ENCODE peak calls at places on chromosome X, in six cellular contexts. W is kidney glomerular epithelial cell, M is NCI-H2171, N is cardiac muscle cell, J is lung microvascular endothelial cell, Q is fibroblast of lung. E is an unnamed sample.

GRCh38 chrX:45274576-45274975 is 73.9 kb upstream of the DIPK2B start:
- DNase-seq in N (peak; percentile 46), W (peak; percentile 17), M (no peak), Q (peak; percentile 55), J (peak; percentile 71), E (peak; percentile 48)

GRCh38 chrX:70769659-70770232 is 138.8 kb downstream of the TEX11 start:
- DNase-seq in N (peak; percentile 2), M (no peak), W (peak; percentile 2), Q (no peak), J (peak; percentile 16), E (no peak)

GRCh38 chrX:108735680-108736508 is 469 bp downstream of the IRS4 start:
- DNase-seq in J (peak; percentile 20), M (no peak), Q (peak; percentile 9), N (peak; percentile 12), W (no peak), E (peak; percentile 2)

GRCh38 chrX:111568356-111568755 is 56.9 kb downstream of the SERTM2 start:
- DNase-seq in J (peak; percentile 7), M (no peak), N (peak; percentile 16), W (peak; percentile 2), Q (peak; percentile 4), E (no peak)

GRCh38 chrX:71996826-71997225 is 86.2 kb downstream of the NHSL2 start:
- DNase-seq in Q (peak; percentile 39), J (no peak), N (peak; percentile 57), M (no peak), W (no peak), E (no peak)

GRCh38 chrX:94545722-94546121 is 871.7 kb downstream of the FAM133A start:
- DNase-seq in W (no peak), M (no peak), J (no peak), N (no peak), Q (no peak), E (no peak)

GRCh38 chrX:49884290-49884862 is 5.1 kb downstream of the USP27X start:
- DNase-seq in M (no peak), J (peak; percentile 68), Q (peak; percentile 16), N (peak; percentile 70), W (peak; percentile 30), E (no peak)

GRCh38 chrX:40148439-40149285 is 50.9 kb upstream of the BCOR start:
- DNase-seq in W (no peak), M (no peak), Q (no peak), J (peak; percentile 63), N (peak; percentile 41), E (no peak)

GRCh38 chrX:155949098-155949497 is 48.4 kb upstream of the IL9R start:
- DNase-seq in J (no peak), M (peak; percentile 35), Q (no peak), W (no peak), N (peak; percentile 5), E (no peak)

GRCh38 chrX:103817502-103817901 is 14.6 kb downstream of the RAB9B start:
- DNase-seq in N (peak; percentile 51), W (peak; percentile 19), M (peak; percentile 14), J (peak; percentile 64), Q (no peak), E (no peak)

GRCh38 chrX:141469469-141469868 is 115.1 kb downstream of the SPANXA1 start:
- DNase-seq in N (peak; percentile 6), Q (peak; percentile 33), M (no peak), J (peak; percentile 37), W (no peak), E (peak; percentile 20)

GRCh38 chrX:85115252-85115651 is 111.6 kb downstream of the APOOL start:
- DNase-seq in W (no peak), Q (no peak), M (no peak), J (no peak), N (no peak), E (no peak)

GRCh38 chrX:10926404-10926803 is 184.7 kb upstream of the HCCS start:
- DNase-seq in M (no peak), J (no peak), N (no peak), W (no peak), Q (no peak), E (no peak)

GRCh38 chrX:31233941-31234496 is 162.2 kb upstream of the FTHL17 start:
- DNase-seq in W (no peak), M (no peak), N (no peak), J (no peak), Q (no peak), E (no peak)

GRCh38 chrX:140572724-140573123 is 67.9 kb upstream of the SOX3 start:
- DNase-seq in Q (peak; percentile 15), N (peak; percentile 27), M (no peak), W (peak; percentile 12), J (peak; percentile 41), E (peak; percentile 8)

GRCh38 chrX:38717871-38718270 is 83.4 kb upstream of the MID1IP1 start:
- DNase-seq in M (no peak), Q (peak; percentile 3), J (peak; percentile 53), W (peak; percentile 2), N (peak; percentile 23), E (no peak)

GRCh38 chrX:2351999-2352995 is 148.5 kb downstream of the DHRSX start:
- DNase-seq in Q (peak; percentile 99), N (peak; percentile 73), J (peak; percentile 20), M (no peak), W (no peak), E (peak; percentile 99)

GRCh38 chrX:85828771-85829170 is 218.6 kb downstream of the CHM start:
- DNase-seq in J (no peak), M (no peak), N (no peak), Q (no peak), W (no peak), E (no peak)

GRCh38 chrX:13051529-13052172 is 7.2 kb upstream of the FAM9C start:
- DNase-seq in M (no peak), N (peak; percentile 57), J (peak; percentile 86), Q (peak; percentile 66), W (no peak), E (peak; percentile 60)

GRCh38 chrX:153764786-153765137 is 713 bp downstream of the PLXNB3 start:
- DNase-seq in W (no peak), Q (no peak), J (no peak), N (no peak), M (no peak), E (no peak)

GRCh38 chrX:11787564-11787963 is 29.5 kb downstream of the MSL3 start:
- DNase-seq in J (peak; percentile 62), N (peak; percentile 74), M (no peak), Q (peak; percentile 38), W (peak; percentile 10), E (peak; percentile 13)

E was measured in astrocyte.